ENCODE peak calls at places on chromosomes 3 and 15, in nine cellular contexts. One of them, this sample, is unnamed.

GRCh38 chr3:27380433-27381357 is 11.5 kb upstream of the NEK10 start:
- DNase-seq in endothelial cell: no peak
- DNase-seq in SK-N-DZ: no peak
- DNase-seq in uterus: no peak
- DNase-seq in GM12891: no peak
- DNase-seq in stimulated activated CD4-positive, alpha-beta T cell treated with anti-CD3 and anti-CD28 coated beads, Interleukin-15, amount 100 ng/mL, for 24 hours: no peak
- DNase-seq in AG09309: no peak
- DNase-seq in DMS53: no peak
- DNase-seq in aorta: no peak
- DNase-seq in this sample: peak; percentile 10

GRCh38 chr15:28915935-28916334 is 30.2 kb downstream of the APBA2 start:
- DNase-seq in endothelial cell: no peak
- DNase-seq in SK-N-DZ: no peak
- DNase-seq in uterus: no peak
- DNase-seq in GM12891: no peak
- DNase-seq in stimulated activated CD4-positive, alpha-beta T cell treated with anti-CD3 and anti-CD28 coated beads, Interleukin-15, amount 100 ng/mL, for 24 hours: no peak
- DNase-seq in AG09309: no peak
- DNase-seq in DMS53: no peak
- DNase-seq in aorta: peak; percentile 34
- DNase-seq in this sample: no peak

GRCh38 chr15:92655178-92655995 is at the start of gene FAM174B:
- DNase-seq in endothelial cell: peak; percentile 65
- DNase-seq in SK-N-DZ: peak; percentile 61
- DNase-seq in uterus: no peak
- DNase-seq in GM12891: peak; percentile 66
- DNase-seq in stimulated activated CD4-positive, alpha-beta T cell treated with anti-CD3 and anti-CD28 coated beads, Interleukin-15, amount 100 ng/mL, for 24 hours: peak; percentile 72
- DNase-seq in AG09309: no peak
- DNase-seq in DMS53: peak; percentile 86
- DNase-seq in aorta: peak; percentile 61
- DNase-seq in this sample: peak; percentile 5

GRCh38 chr3:88988906-88989305 is 118.5 kb upstream of the EPHA3 start:
- DNase-seq in endothelial cell: no peak
- DNase-seq in SK-N-DZ: no peak
- DNase-seq in uterus: no peak
- DNase-seq in GM12891: no peak
- DNase-seq in stimulated activated CD4-positive, alpha-beta T cell treated with anti-CD3 and anti-CD28 coated beads, Interleukin-15, amount 100 ng/mL, for 24 hours: no peak
- DNase-seq in AG09309: no peak
- DNase-seq in DMS53: no peak
- DNase-seq in aorta: no peak
- DNase-seq in this sample: no peak

GRCh38 chr3:15157441-15157840 is 48.6 kb upstream of the CAPN7 start:
- DNase-seq in endothelial cell: no peak
- DNase-seq in SK-N-DZ: no peak
- DNase-seq in uterus: no peak
- DNase-seq in GM12891: no peak
- DNase-seq in stimulated activated CD4-positive, alpha-beta T cell treated with anti-CD3 and anti-CD28 coated beads, Interleukin-15, amount 100 ng/mL, for 24 hours: no peak
- DNase-seq in AG09309: no peak
- DNase-seq in DMS53: no peak
- DNase-seq in aorta: no peak
- DNase-seq in this sample: no peak

GRCh38 chr3:40128169-40128568 is 181.3 kb upstream of the EIF1B start:
- DNase-seq in endothelial cell: no peak
- DNase-seq in SK-N-DZ: no peak
- DNase-seq in uterus: no peak
- DNase-seq in GM12891: no peak
- DNase-seq in stimulated activated CD4-positive, alpha-beta T cell treated with anti-CD3 and anti-CD28 coated beads, Interleukin-15, amount 100 ng/mL, for 24 hours: no peak
- DNase-seq in AG09309: no peak
- DNase-seq in DMS53: no peak
- DNase-seq in aorta: no peak
- DNase-seq in this sample: no peak

GRCh38 chr15:23647421-23648375 is at the start of gene MAGEL2:
- DNase-seq in endothelial cell: peak; percentile 48
- DNase-seq in SK-N-DZ: peak; percentile 3
- DNase-seq in uterus: no peak
- DNase-seq in GM12891: no peak
- DNase-seq in stimulated activated CD4-positive, alpha-beta T cell treated with anti-CD3 and anti-CD28 coated beads, Interleukin-15, amount 100 ng/mL, for 24 hours: no peak
- DNase-seq in AG09309: no peak
- DNase-seq in DMS53: no peak
- DNase-seq in aorta: no peak
- DNase-seq in this sample: peak; percentile 6

GRCh38 chr15:26561994-26562730 is 210.7 kb downstream of the GABRB3 start:
- DNase-seq in endothelial cell: no peak
- DNase-seq in SK-N-DZ: no peak
- DNase-seq in uterus: no peak
- DNase-seq in GM12891: no peak
- DNase-seq in stimulated activated CD4-positive, alpha-beta T cell treated with anti-CD3 and anti-CD28 coated beads, Interleukin-15, amount 100 ng/mL, for 24 hours: no peak
- DNase-seq in AG09309: no peak
- DNase-seq in DMS53: no peak
- DNase-seq in aorta: no peak
- DNase-seq in this sample: no peak

GRCh38 chr3:119681279-119681678 is 4.1 kb upstream of the COX17 start:
- DNase-seq in endothelial cell: no peak
- DNase-seq in SK-N-DZ: peak; percentile 31
- DNase-seq in uterus: no peak
- DNase-seq in GM12891: no peak
- DNase-seq in stimulated activated CD4-positive, alpha-beta T cell treated with anti-CD3 and anti-CD28 coated beads, Interleukin-15, amount 100 ng/mL, for 24 hours: no peak
- DNase-seq in AG09309: no peak
- DNase-seq in DMS53: peak; percentile 66
- DNase-seq in aorta: no peak
- DNase-seq in this sample: peak; percentile 72

GRCh38 chr3:152019516-152019915 is 146.1 kb downstream of the SUCNR1 start:
- DNase-seq in endothelial cell: no peak
- DNase-seq in SK-N-DZ: peak; percentile 24
- DNase-seq in uterus: no peak
- DNase-seq in GM12891: no peak
- DNase-seq in stimulated activated CD4-positive, alpha-beta T cell treated with anti-CD3 and anti-CD28 coated beads, Interleukin-15, amount 100 ng/mL, for 24 hours: no peak
- DNase-seq in AG09309: no peak
- DNase-seq in DMS53: peak; percentile 31
- DNase-seq in aorta: no peak
- DNase-seq in this sample: no peak

GRCh38 chr3:3665961-3666640 is 133.1 kb upstream of the LRRN1 start:
- DNase-seq in endothelial cell: no peak
- DNase-seq in SK-N-DZ: peak; percentile 14
- DNase-seq in uterus: no peak
- DNase-seq in GM12891: no peak
- DNase-seq in stimulated activated CD4-positive, alpha-beta T cell treated with anti-CD3 and anti-CD28 coated beads, Interleukin-15, amount 100 ng/mL, for 24 hours: no peak
- DNase-seq in AG09309: no peak
- DNase-seq in DMS53: no peak
- DNase-seq in aorta: no peak
- DNase-seq in this sample: no peak

GRCh38 chr3:55648591-55649318 is 161.6 kb upstream of the WNT5A start:
- DNase-seq in endothelial cell: no peak
- DNase-seq in SK-N-DZ: no peak
- DNase-seq in uterus: no peak
- DNase-seq in GM12891: no peak
- DNase-seq in stimulated activated CD4-positive, alpha-beta T cell treated with anti-CD3 and anti-CD28 coated beads, Interleukin-15, amount 100 ng/mL, for 24 hours: no peak
- DNase-seq in AG09309: no peak
- DNase-seq in DMS53: no peak
- DNase-seq in aorta: no peak
- DNase-seq in this sample: no peak

GRCh38 chr15:37016287-37016686 is 84.1 kb downstream of the MEIS2 start:
- DNase-seq in endothelial cell: no peak
- DNase-seq in SK-N-DZ: no peak
- DNase-seq in uterus: peak; percentile 72
- DNase-seq in GM12891: no peak
- DNase-seq in stimulated activated CD4-positive, alpha-beta T cell treated with anti-CD3 and anti-CD28 coated beads, Interleukin-15, amount 100 ng/mL, for 24 hours: no peak
- DNase-seq in AG09309: peak; percentile 37
- DNase-seq in DMS53: no peak
- DNase-seq in aorta: no peak
- DNase-seq in this sample: peak; percentile 86

GRCh38 chr3:152696962-152697361 is 138.0 kb upstream of the P2RY1 start:
- DNase-seq in endothelial cell: no peak
- DNase-seq in SK-N-DZ: no peak
- DNase-seq in uterus: no peak
- DNase-seq in GM12891: no peak
- DNase-seq in stimulated activated CD4-positive, alpha-beta T cell treated with anti-CD3 and anti-CD28 coated beads, Interleukin-15, amount 100 ng/mL, for 24 hours: no peak
- DNase-seq in AG09309: no peak
- DNase-seq in DMS53: no peak
- DNase-seq in aorta: no peak
- DNase-seq in this sample: no peak

GRCh38 chr3:146148468-146148931 is 12.5 kb downstream of the PLOD2 start:
- DNase-seq in endothelial cell: no peak
- DNase-seq in SK-N-DZ: no peak
- DNase-seq in uterus: no peak
- DNase-seq in GM12891: no peak
- DNase-seq in stimulated activated CD4-positive, alpha-beta T cell treated with anti-CD3 and anti-CD28 coated beads, Interleukin-15, amount 100 ng/mL, for 24 hours: no peak
- DNase-seq in AG09309: no peak
- DNase-seq in DMS53: no peak
- DNase-seq in aorta: no peak
- DNase-seq in this sample: peak; percentile 83

GRCh38 chr3:194184265-194184751 is 48.4 kb downstream of the HES1 start:
- DNase-seq in endothelial cell: no peak
- DNase-seq in SK-N-DZ: no peak
- DNase-seq in uterus: no peak
- DNase-seq in GM12891: no peak
- DNase-seq in stimulated activated CD4-positive, alpha-beta T cell treated with anti-CD3 and anti-CD28 coated beads, Interleukin-15, amount 100 ng/mL, for 24 hours: no peak
- DNase-seq in AG09309: no peak
- DNase-seq in DMS53: peak; percentile 87
- DNase-seq in aorta: no peak
- DNase-seq in this sample: no peak

GRCh38 chr3:57726395-57726794 is 29.7 kb upstream of the SLMAP start:
- DNase-seq in endothelial cell: no peak
- DNase-seq in SK-N-DZ: no peak
- DNase-seq in uterus: no peak
- DNase-seq in GM12891: no peak
- DNase-seq in stimulated activated CD4-positive, alpha-beta T cell treated with anti-CD3 and anti-CD28 coated beads, Interleukin-15, amount 100 ng/mL, for 24 hours: no peak
- DNase-seq in AG09309: no peak
- DNase-seq in DMS53: no peak
- DNase-seq in aorta: no peak
- DNase-seq in this sample: no peak

GRCh38 chr3:4597204-4597985 is 104.2 kb downstream of the ITPR1 start:
- DNase-seq in endothelial cell: no peak
- DNase-seq in SK-N-DZ: no peak
- DNase-seq in uterus: no peak
- DNase-seq in GM12891: no peak
- DNase-seq in stimulated activated CD4-positive, alpha-beta T cell treated with anti-CD3 and anti-CD28 coated beads, Interleukin-15, amount 100 ng/mL, for 24 hours: no peak
- DNase-seq in AG09309: peak; percentile 34
- DNase-seq in DMS53: no peak
- DNase-seq in aorta: no peak
- DNase-seq in this sample: no peak

GRCh38 chr3:31575448-31575847 is 42.7 kb downstream of the STT3B start:
- DNase-seq in endothelial cell: no peak
- DNase-seq in SK-N-DZ: no peak
- DNase-seq in uterus: no peak
- DNase-seq in GM12891: no peak
- DNase-seq in stimulated activated CD4-positive, alpha-beta T cell treated with anti-CD3 and anti-CD28 coated beads, Interleukin-15, amount 100 ng/mL, for 24 hours: no peak
- DNase-seq in AG09309: no peak
- DNase-seq in DMS53: no peak
- DNase-seq in aorta: no peak
- DNase-seq in this sample: no peak

GRCh38 chr3:11434017-11434526 is 161.9 kb downstream of the ATG7 start:
- DNase-seq in endothelial cell: no peak
- DNase-seq in SK-N-DZ: no peak
- DNase-seq in uterus: peak; percentile 82
- DNase-seq in GM12891: no peak
- DNase-seq in stimulated activated CD4-positive, alpha-beta T cell treated with anti-CD3 and anti-CD28 coated beads, Interleukin-15, amount 100 ng/mL, for 24 hours: no peak
- DNase-seq in AG09309: peak; percentile 63
- DNase-seq in DMS53: no peak
- DNase-seq in aorta: peak; percentile 73
- DNase-seq in this sample: peak; percentile 91

GRCh38 chr3:33426068-33426467 is 14.1 kb downstream of the UBP1 start:
- DNase-seq in endothelial cell: no peak
- DNase-seq in SK-N-DZ: no peak
- DNase-seq in uterus: no peak
- DNase-seq in GM12891: no peak
- DNase-seq in stimulated activated CD4-positive, alpha-beta T cell treated with anti-CD3 and anti-CD28 coated beads, Interleukin-15, amount 100 ng/mL, for 24 hours: no peak
- DNase-seq in AG09309: no peak
- DNase-seq in DMS53: no peak
- DNase-seq in aorta: no peak
- DNase-seq in this sample: no peak

GRCh38 chr3:14555835-14556234 is 15.7 kb upstream of the GRIP2 start:
- DNase-seq in endothelial cell: no peak
- DNase-seq in SK-N-DZ: no peak
- DNase-seq in uterus: no peak
- DNase-seq in GM12891: no peak
- DNase-seq in stimulated activated CD4-positive, alpha-beta T cell treated with anti-CD3 and anti-CD28 coated beads, Interleukin-15, amount 100 ng/mL, for 24 hours: peak; percentile 16
- DNase-seq in AG09309: no peak
- DNase-seq in DMS53: peak; percentile 32
- DNase-seq in aorta: no peak
- DNase-seq in this sample: no peak

GRCh38 chr3:120144267-120144666 is 50.0 kb upstream of the GSK3B start:
- DNase-seq in endothelial cell: no peak
- DNase-seq in SK-N-DZ: no peak
- DNase-seq in uterus: no peak
- DNase-seq in GM12891: no peak
- DNase-seq in stimulated activated CD4-positive, alpha-beta T cell treated with anti-CD3 and anti-CD28 coated beads, Interleukin-15, amount 100 ng/mL, for 24 hours: no peak
- DNase-seq in AG09309: no peak
- DNase-seq in DMS53: no peak
- DNase-seq in aorta: no peak
- DNase-seq in this sample: peak; percentile 48

GRCh38 chr3:194906970-194907629 is 221.4 kb downstream of the FAM43A start:
- DNase-seq in endothelial cell: no peak
- DNase-seq in SK-N-DZ: no peak
- DNase-seq in uterus: no peak
- DNase-seq in GM12891: no peak
- DNase-seq in stimulated activated CD4-positive, alpha-beta T cell treated with anti-CD3 and anti-CD28 coated beads, Interleukin-15, amount 100 ng/mL, for 24 hours: peak; percentile 8
- DNase-seq in AG09309: no peak
- DNase-seq in DMS53: no peak
- DNase-seq in aorta: no peak
- DNase-seq in this sample: no peak

GRCh38 chr15:31447893-31448634 is 121.4 kb downstream of the KLF13 start:
- DNase-seq in endothelial cell: no peak
- DNase-seq in SK-N-DZ: no peak
- DNase-seq in uterus: no peak
- DNase-seq in GM12891: no peak
- DNase-seq in stimulated activated CD4-positive, alpha-beta T cell treated with anti-CD3 and anti-CD28 coated beads, Interleukin-15, amount 100 ng/mL, for 24 hours: no peak
- DNase-seq in AG09309: no peak
- DNase-seq in DMS53: peak; percentile 3
- DNase-seq in aorta: no peak
- DNase-seq in this sample: no peak

This sample was measured in fibroblast of pulmonary artery.